ENCODE peak calls at places on chromosomes 16 and 17, in ten cellular contexts. N is PC-9; X is heart left ventricle; T is tibial artery; U is tibial nerve; Y is A549; C is HCT116; B is cardiac muscle cell; O is CD4-positive, alpha-beta T cell; D is GM23338. G is an unnamed sample.

GRCh38 chr17:412211-413015 is 59.8 kb upstream of the RPH3AL start:
- DNase-seq in N (no peak), X (no peak), T (peak), U (peak), Y (peak), C (peak), B (peak), O (peak), D (peak), G (no peak)

GRCh38 chr16:58249780-58250478 is 44.9 kb downstream of the PRSS54 start:
- DNase-seq in N (peak), X (peak), T (peak), U (peak), Y (peak), C (peak), B (peak), O (peak), D (peak), G (peak)

GRCh38 chr16:85929259-85929704 is 30.3 kb downstream of the IRF8 start:
- DNase-seq in N (no peak), X (no peak), T (no peak), U (no peak), Y (no peak), C (no peak), B (no peak), O (no peak), D (no peak), G (no peak)

GRCh38 chr16:9370071-9370491 is 278.6 kb downstream of the HAPSTR1 start:
- DNase-seq in N (no peak), X (peak), T (no peak), U (no peak), Y (no peak), C (no peak), B (no peak), O (no peak), D (peak), G (no peak)

GRCh38 chr16:48498761-48499600 is 111.0 kb downstream of the N4BP1 start:
- DNase-seq in N (peak), X (no peak), T (peak), U (peak), Y (no peak), C (no peak), B (peak), O (no peak), D (peak), G (no peak)

GRCh38 chr16:1707193-1707790 is 1.3 kb downstream of the MAPK8IP3 start:
- DNase-seq in N (no peak), X (no peak), T (no peak), U (no peak), Y (no peak), C (no peak), B (peak), O (no peak), D (peak), G (no peak)

GRCh38 chr17:80388175-80388574 is 26.8 kb upstream of the ENDOV start:
- DNase-seq in N (no peak), X (no peak), T (no peak), U (no peak), Y (no peak), C (no peak), B (no peak), O (no peak), D (peak), G (no peak)

GRCh38 chr17:36608794-36609497 is 7.6 kb downstream of the MRM1 start:
- DNase-seq in N (no peak), X (peak), T (no peak), U (peak), Y (no peak), C (peak), B (peak), O (no peak), D (peak), G (peak)

GRCh38 chr16:67653131-67654068 is 6.7 kb downstream of the ACD start:
- DNase-seq in N (no peak), X (no peak), T (no peak), U (no peak), Y (no peak), C (no peak), B (peak), O (no peak), D (no peak), G (peak)
- TF ChIP-seq CTCF in N (peak), X (peak), T (no peak), U (no peak), Y (no peak), C (no peak), B (peak), O (no peak), D (peak), G (no peak)

GRCh38 chr16:53822936-53823529 is 119.1 kb downstream of the FTO start:
- DNase-seq in N (no peak), X (no peak), T (no peak), U (no peak), Y (no peak), C (no peak), B (peak), O (peak), D (no peak), G (no peak)

GRCh38 chr16:53817812-53818211 is 113.9 kb downstream of the FTO start:
- DNase-seq in N (no peak), X (no peak), T (no peak), U (no peak), Y (no peak), C (no peak), B (peak), O (no peak), D (no peak), G (no peak)

GRCh38 chr16:53821487-53821886 is 117.5 kb downstream of the FTO start:
- DNase-seq in N (peak), X (no peak), T (no peak), U (no peak), Y (no peak), C (no peak), B (no peak), O (no peak), D (no peak), G (no peak)

GRCh38 chr16:53826658-53827057 is 122.7 kb downstream of the FTO start:
- DNase-seq in N (no peak), X (no peak), T (no peak), U (no peak), Y (no peak), C (no peak), B (no peak), O (no peak), D (no peak), G (no peak)

DNA sequence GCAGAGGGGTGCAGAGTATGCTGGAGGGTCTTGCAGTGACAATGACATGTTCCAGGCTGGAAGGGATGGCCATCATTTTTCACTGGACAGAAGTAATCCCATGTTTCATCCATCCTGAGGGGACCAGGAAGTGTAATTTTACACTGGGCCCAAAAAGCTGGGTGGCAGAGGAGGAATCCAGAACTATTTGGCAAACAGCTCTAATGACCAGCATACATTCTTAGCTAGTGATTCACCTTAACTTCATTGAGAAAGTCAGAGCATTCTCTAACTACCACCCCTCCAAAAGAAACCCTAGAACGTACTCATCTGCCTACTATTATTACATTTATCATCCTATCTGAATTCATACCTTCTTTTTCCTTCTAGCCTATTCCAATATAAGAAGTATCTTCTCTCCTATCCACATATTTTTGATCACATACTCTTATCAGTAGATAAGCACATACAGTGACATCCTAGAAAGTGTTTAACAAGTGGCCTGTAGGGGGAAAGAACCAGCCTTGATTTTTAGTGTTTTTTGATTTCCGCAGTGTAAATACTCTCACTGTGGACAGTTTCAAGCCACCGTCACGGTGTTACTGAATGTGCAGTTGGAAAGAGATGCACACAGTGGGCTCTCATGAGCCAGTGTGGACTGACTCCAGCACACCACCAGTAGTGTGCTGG is 118.1 kb downstream of the FTO start:
- DNase-seq in N (peak), X (no peak), T (no peak), U (no peak), Y (peak), C (no peak), B (peak), O (no peak), D (no peak), G (no peak)
- H3K27ac ChIP-seq in N (peak), X (no peak), T (no peak), U (no peak), Y (peak), C (peak), B (no peak), O (no peak), D (no peak), G (no peak)

GRCh38 chr16:22425847-22426246 is 51.4 kb upstream of the CDR2 start:
- DNase-seq in N (no peak), X (no peak), T (no peak), U (no peak), Y (no peak), C (no peak), B (no peak), O (no peak), D (peak), G (no peak)
- TF ChIP-seq CTCF in N (no peak), X (no peak), T (no peak), U (no peak), Y (no peak), C (no peak), B (no peak), O (no peak), D (no peak), G (no peak)

DNA sequence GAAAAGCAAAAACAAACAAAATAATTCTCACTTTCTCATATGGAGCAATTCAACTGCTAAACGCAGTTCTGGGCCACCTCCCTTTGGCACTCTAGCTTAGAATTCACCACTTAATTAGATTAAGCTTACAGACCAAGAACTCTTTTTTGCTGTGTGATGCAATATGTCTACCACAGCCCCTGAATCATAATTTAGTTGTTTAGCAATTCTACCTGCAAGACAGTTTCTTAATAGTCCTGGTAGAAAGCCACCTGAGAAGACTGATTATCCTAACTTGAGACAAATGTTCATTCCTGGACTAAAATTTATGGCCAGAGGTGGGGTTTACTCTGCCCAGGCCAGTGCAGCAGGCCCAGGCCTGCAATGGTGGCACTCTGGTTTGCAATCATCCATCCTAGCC is 205.9 kb downstream of the HS3ST3A1 start:
- DNase-seq in N (no peak), X (no peak), T (no peak), U (no peak), Y (no peak), C (no peak), B (peak), O (no peak), D (no peak), G (no peak)
- H3K27ac ChIP-seq in N (no peak), X (no peak), T (no peak), U (no peak), Y (no peak), C (no peak), B (no peak), O (no peak), D (no peak), G (peak)

GRCh38 chr17:29593546-29594440 is 861 bp downstream of the ANKRD13B start:
- DNase-seq in N (no peak), X (peak), T (no peak), U (no peak), Y (no peak), C (no peak), B (peak), O (no peak), D (peak), G (no peak)
- TF ChIP-seq CTCF in N (no peak), X (peak), T (no peak), U (no peak), Y (peak), C (peak), B (peak), O (peak), D (peak), G (no peak)

DNA sequence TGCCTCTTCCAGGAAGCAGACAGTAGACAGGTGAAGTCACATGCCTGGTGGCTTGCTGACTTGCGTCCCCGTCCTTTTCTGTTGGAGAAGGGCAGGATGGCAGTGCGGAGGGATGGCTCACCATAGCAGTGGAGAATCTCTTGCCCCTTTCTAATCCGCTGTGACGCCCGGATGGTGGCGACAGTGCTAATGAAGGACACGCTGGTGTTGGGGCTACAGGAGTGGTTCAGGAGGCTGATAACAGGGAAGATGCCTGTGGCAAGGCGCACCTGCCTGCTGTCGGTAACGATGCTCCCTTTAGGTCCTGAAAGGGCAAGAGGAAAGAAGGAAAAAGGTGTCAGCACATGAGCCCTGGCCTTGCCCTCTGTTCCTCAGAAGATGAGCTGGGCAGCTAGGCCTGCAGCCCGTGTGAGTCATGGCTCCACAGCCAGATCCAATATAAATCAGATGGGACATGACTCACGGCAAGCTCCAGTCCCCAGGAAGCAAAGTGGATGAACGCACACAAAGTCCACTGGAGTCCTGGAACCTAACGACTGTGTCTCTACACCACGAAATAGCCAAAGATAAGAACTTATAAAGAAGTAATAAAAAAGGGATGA is 25.5 kb downstream of the SERPINF1 start:
- DNase-seq in N (peak), X (peak), T (peak), U (no peak), Y (peak), C (peak), B (peak), O (no peak), D (no peak), G (no peak)
- H3K27ac ChIP-seq in N (peak), X (peak), T (peak), U (peak), Y (peak), C (peak), B (no peak), O (no peak), D (no peak), G (peak)

GRCh38 chr17:57948555-57949420 is 6.4 kb downstream of the CUEDC1 start:
- DNase-seq in N (peak), X (peak), T (no peak), U (no peak), Y (peak), C (peak), B (peak), O (no peak), D (peak), G (no peak)
- TF ChIP-seq CTCF in N (no peak), X (no peak), T (no peak), U (no peak), Y (peak), C (no peak), B (no peak), O (no peak), D (no peak), G (no peak)

GRCh38 chr16:77035361-77035760 is 155.6 kb upstream of the MON1B start:
- DNase-seq in N (no peak), X (no peak), T (no peak), U (no peak), Y (no peak), C (no peak), B (no peak), O (no peak), D (no peak), G (no peak)
- H3K27ac ChIP-seq in N (no peak), X (no peak), T (no peak), U (no peak), Y (no peak), C (no peak), B (no peak), O (no peak), D (no peak), G (no peak)

GRCh38 chr17:53313746-53314145 is 509.0 kb upstream of the KIF2B start:
- DNase-seq in N (no peak), X (no peak), T (no peak), U (no peak), Y (no peak), C (no peak), B (peak), O (no peak), D (no peak), G (no peak)
- TF ChIP-seq CTCF in N (no peak), X (no peak), T (no peak), U (no peak), Y (no peak), C (no peak), B (no peak), O (no peak), D (no peak), G (no peak)